ENCODE peak calls at places on chromosomes 7 and 10, in four cellular contexts. H, J, F and E are unnamed samples.

GRCh38 chr7:47333959-47334358 is 248.0 kb downstream of the TNS3 start:
- DNase-seq in H (no peak), J (no peak), F (no peak), E (no peak)

GRCh38 chr10:132619927-132620326 is 82.3 kb downstream of the INPP5A start:
- DNase-seq in H (no peak), F (no peak), J (no peak), E (no peak)

GRCh38 chr7:77266162-77266807 is 66.7 kb upstream of the FGL2 start:
- DNase-seq in F (peak), J (no peak), H (no peak), E (no peak)

GRCh38 chr10:58573144-58573543 is 60.5 kb downstream of the BICC1 start:
- DNase-seq in J (no peak), H (no peak), F (no peak), E (no peak)

GRCh38 chr7:78020131-78020873 is 221.7 kb downstream of the PHTF2 start:
- DNase-seq in F (peak), J (peak), H (peak), E (peak)

GRCh38 chr7:155214328-155214986 is 83.2 kb upstream of the INSIG1 start:
- DNase-seq in F (no peak), J (no peak), H (no peak), E (no peak)

GRCh38 chr7:7178906-7179305 is 3.4 kb upstream of the C1GALT1 start:
- DNase-seq in H (no peak), F (no peak), J (no peak), E (no peak)

GRCh38 chr7:108086546-108086945 is 43.6 kb downstream of the LAMB4 start:
- DNase-seq in H (no peak), F (no peak), J (no peak), E (no peak)

GRCh38 chr7:105001652-105002184 is 12.3 kb upstream of the KMT2E start:
- DNase-seq in F (no peak), H (no peak), J (no peak), E (no peak)

GRCh38 chr7:29588212-29588611 is 24.6 kb downstream of the PRR15 start:
- DNase-seq in H (no peak), J (no peak), F (no peak), E (no peak)

GRCh38 chr10:79316671-79317431 is 30.4 kb upstream of the PPIF start:
- DNase-seq in F (peak), J (no peak), H (no peak), E (no peak)